ENCODE peak calls at places on chromosomes 13 and 19, in ten cellular contexts. U is esophagus squamous epithelium; D is left ventricle myocardium inferior; A is pancreas; L is fibroblast of lung; R is WERI-Rb-1; B is stomach; Q is psoas muscle; V is upper lobe of right lung; I is CD8-positive, alpha-beta T cell. N is an unnamed sample.

GRCh38 chr13:97627566-97627965 is 193.6 kb downstream of the RAP2A start:
- DNase-seq in U (no peak), D (peak; percentile 43), A (peak; percentile 22), L (peak; percentile 87), R (peak; percentile 93), B (no peak), Q (peak; percentile 69), V (no peak), I (no peak), N (no peak)

GRCh38 chr19:35291916-35292315 is at the start of gene MAG:
- DNase-seq in U (no peak), D (no peak), A (no peak), L (no peak), R (no peak), B (no peak), Q (no peak), V (no peak), I (no peak), N (no peak)

GRCh38 chr19:13615890-13616289 is 109.6 kb upstream of the CACNA1A start:
- DNase-seq in U (no peak), D (no peak), A (no peak), L (no peak), R (no peak), B (no peak), Q (no peak), V (no peak), I (no peak), N (no peak)

GRCh38 chr13:85853901-85854663 is 54.9 kb upstream of the SLITRK6 start:
- DNase-seq in U (no peak), D (no peak), A (no peak), L (no peak), R (no peak), B (no peak), Q (no peak), V (no peak), I (no peak), N (no peak)

GRCh38 chr13:30340367-30341184 is 33.2 kb upstream of the KATNAL1 start:
- DNase-seq in U (no peak), D (peak; percentile 67), A (no peak), L (peak; percentile 87), R (no peak), B (no peak), Q (peak; percentile 78), V (no peak), I (no peak), N (no peak)

GRCh38 chr13:67120872-67121531 is 109.1 kb downstream of the PCDH9 start:
- DNase-seq in U (no peak), D (no peak), A (no peak), L (peak; percentile 39), R (no peak), B (no peak), Q (no peak), V (no peak), I (no peak), N (no peak)

GRCh38 chr13:48769107-48769704 is 115.5 kb downstream of the CYSLTR2 start:
- DNase-seq in U (peak; percentile 13), D (peak; percentile 41), A (peak; percentile 79), L (peak; percentile 81), R (no peak), B (peak; percentile 90), Q (peak; percentile 31), V (no peak), I (peak; percentile 77), N (peak; percentile 79)

GRCh38 chr13:23440821-23441608 is 7.5 kb upstream of the SACS start:
- DNase-seq in U (no peak), D (peak; percentile 30), A (no peak), L (no peak), R (no peak), B (no peak), Q (peak; percentile 70), V (no peak), I (no peak), N (no peak)

GRCh38 chr13:64239372-64239771 is 2823.7 kb upstream of the PCDH20 start:
- DNase-seq in U (no peak), D (no peak), A (no peak), L (peak; percentile 82), R (no peak), B (no peak), Q (no peak), V (no peak), I (no peak), N (peak; percentile 50)

GRCh38 chr19:1221141-1221903 is 15.7 kb downstream of the STK11 start:
- DNase-seq in U (no peak), D (peak; percentile 79), A (no peak), L (peak; percentile 40), R (peak; percentile 78), B (peak; percentile 82), Q (peak; percentile 81), V (no peak), I (no peak), N (no peak)

DNA sequence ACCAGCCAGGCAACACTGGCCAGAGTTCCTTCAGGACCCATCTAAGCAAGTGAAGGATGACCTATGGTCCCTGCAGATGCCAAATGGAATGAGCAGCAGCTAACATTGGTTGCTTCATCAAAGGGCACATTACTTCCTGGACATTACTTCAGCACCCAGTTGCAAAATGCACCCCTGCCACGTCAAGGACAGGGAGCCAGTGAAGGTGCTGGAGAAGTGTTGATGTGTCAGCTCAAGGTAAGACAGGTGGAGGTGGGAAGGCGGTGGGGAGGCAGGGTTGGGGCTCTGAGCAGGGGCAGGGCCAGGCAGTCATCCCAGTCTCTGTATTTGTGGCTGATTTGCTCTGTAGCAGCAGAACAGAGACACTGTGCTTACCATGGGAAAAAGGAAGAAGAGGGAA is 14.6 kb downstream of the CSNK1A1L start:
- DNase-seq in U (no peak), D (no peak), A (no peak), L (no peak), R (no peak), B (no peak), Q (no peak), V (no peak), I (no peak), N (no peak)
- H3K4me3 ChIP-seq in U (no peak overlapping the region), D (no peak overlapping the region), A (no peak overlapping the region), L (no peak overlapping the region), R (no peak overlapping the region), B (no peak overlapping the region), Q (no peak overlapping the region), V (no peak overlapping the region), I (no peak overlapping the region), N (no peak overlapping the region)

DNA sequence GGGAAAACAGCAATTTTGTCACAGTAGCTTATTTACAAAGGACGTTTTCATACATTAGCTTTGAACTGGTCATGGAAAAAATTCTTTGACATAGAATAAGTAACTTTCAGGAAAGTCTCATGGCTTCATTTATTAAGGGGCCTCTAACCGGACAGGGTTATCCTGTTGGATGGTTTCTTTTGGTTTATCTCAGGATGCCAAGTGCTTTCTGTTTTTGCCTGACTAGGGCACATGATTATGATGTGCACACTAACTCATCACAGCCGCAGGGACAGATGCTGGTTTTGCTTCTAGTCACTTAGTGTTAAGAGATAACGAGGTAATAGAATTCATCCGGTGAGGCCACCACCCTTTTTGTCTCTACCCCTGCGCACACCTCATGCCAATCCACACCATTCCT is 53.0 kb downstream of the TGDS start:
- DNase-seq in U (no peak), D (no peak), A (no peak), L (no peak), R (no peak), B (no peak), Q (no peak), V (no peak), I (no peak), N (no peak)
- H3K27ac ChIP-seq in U (no peak overlapping the region), D (no peak overlapping the region), A (no peak overlapping the region), L (no peak overlapping the region), R (no peak overlapping the region), B (no peak overlapping the region), Q (no peak overlapping the region), V (no peak overlapping the region), I (no peak overlapping the region), N (no peak overlapping the region)

DNA sequence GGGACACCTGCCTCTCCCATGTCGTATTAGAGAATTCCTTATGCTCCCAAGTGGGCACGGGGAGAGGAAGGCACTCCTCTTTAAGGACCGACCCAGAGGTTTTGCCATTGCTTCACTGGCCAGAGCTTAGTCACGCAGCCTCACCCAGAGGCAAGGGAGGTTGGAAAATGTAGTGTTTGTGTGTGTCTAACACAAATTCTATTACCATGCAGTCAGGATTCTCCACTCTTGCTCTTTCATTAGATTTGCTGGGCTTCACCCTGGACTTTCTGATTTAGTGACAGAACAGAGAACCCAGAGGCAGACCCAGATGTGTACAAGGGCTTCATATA is 14.6 kb upstream of the NCCRP1 start:
- DNase-seq in U (no peak), D (no peak), A (no peak), L (no peak), R (no peak), B (no peak), Q (no peak), V (no peak), I (no peak), N (no peak)
- H3K4me3 ChIP-seq in U (no peak overlapping the region), D (no peak overlapping the region), A (no peak overlapping the region), L (no peak overlapping the region), R (no peak overlapping the region), B (no peak overlapping the region), Q (no peak overlapping the region), V (no peak overlapping the region), I (no peak overlapping the region), N (no peak overlapping the region)

GRCh38 chr19:46115396-46116109 is 8.9 kb downstream of the IGFL3 start:
- DNase-seq in U (no peak), D (no peak), A (peak; percentile 17), L (peak; percentile 94), R (no peak), B (no peak), Q (no peak), V (no peak), I (no peak), N (no peak)
- H3K27ac ChIP-seq in U (no peak overlapping the region), D (no peak overlapping the region), A (no peak overlapping the region), L (no peak overlapping the region), R (no peak overlapping the region), B (no peak overlapping the region), Q (no peak overlapping the region), V (no peak overlapping the region), I (no peak overlapping the region), N (no peak overlapping the region)

DNA sequence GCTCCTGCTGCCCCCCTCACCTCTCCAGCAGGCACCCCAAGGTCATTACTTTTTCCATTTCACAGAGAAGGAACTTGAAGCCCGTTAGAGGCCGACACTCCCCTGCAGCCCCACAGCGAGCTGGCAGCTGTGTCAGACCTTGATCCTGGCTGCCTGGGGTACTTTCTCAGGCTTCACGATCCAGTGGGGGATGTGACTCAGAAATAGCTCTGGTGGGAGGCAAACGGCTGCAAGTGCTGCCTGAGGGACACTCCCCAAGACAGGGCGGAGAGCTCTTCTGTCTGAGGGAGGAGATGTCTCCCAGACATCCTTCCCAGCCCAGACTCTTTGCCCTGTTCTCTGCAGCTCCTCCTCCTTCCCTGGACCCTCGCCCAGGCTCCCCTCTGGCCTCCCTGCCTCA is 4.8 kb downstream of the TSKS start:
- DNase-seq in U (no peak), D (no peak), A (no peak), L (peak; percentile 79), R (no peak), B (no peak), Q (no peak), V (no peak), I (no peak), N (no peak)
- H3K4me3 ChIP-seq in U (no peak overlapping the region), D (no peak overlapping the region), A (no peak overlapping the region), L (no peak overlapping the region), R (no peak overlapping the region), B (no peak overlapping the region), Q (no peak overlapping the region), V (no peak overlapping the region), I (no peak overlapping the region), N (no peak overlapping the region)